ENCODE peak calls at places on chromosomes 5 and 9, in four cellular contexts. One of them, this sample, is unnamed.

GRCh38 chr5:122415030-122415429 is 103.0 kb downstream of the SNCAIP start:
- DNase-seq in A673: no peak
- DNase-seq in Panc1: no peak
- DNase-seq in transverse colon: no peak
- DNase-seq in this sample: no peak

GRCh38 chr5:17228833-17229291 is 11.4 kb downstream of the BASP1 start:
- DNase-seq in A673: no peak
- DNase-seq in Panc1: no peak
- DNase-seq in transverse colon: no peak
- DNase-seq in this sample: no peak

GRCh38 chr9:4048441-4048840 is 251.4 kb downstream of the GLIS3 start:
- DNase-seq in Panc1: no peak
- DNase-seq in transverse colon: no peak
- DNase-seq in A673: peak; percentile 27
- DNase-seq in this sample: peak; percentile 1

GRCh38 chr9:36450110-36450732 is 50.2 kb upstream of the RNF38 start:
- DNase-seq in A673: peak; percentile 79
- DNase-seq in transverse colon: no peak
- DNase-seq in Panc1: peak; percentile 20
- DNase-seq in this sample: no peak

GRCh38 chr9:106920701-106921283 is 57.8 kb downstream of the ZNF462 start:
- DNase-seq in Panc1: no peak
- DNase-seq in A673: no peak
- DNase-seq in transverse colon: peak; percentile 65
- DNase-seq in this sample: no peak

GRCh38 chr9:113223963-113224362 is 2.6 kb downstream of the SLC31A1 start:
- DNase-seq in Panc1: no peak
- DNase-seq in A673: no peak
- DNase-seq in transverse colon: no peak
- DNase-seq in this sample: no peak

GRCh38 chr9:129320575-129321311 is 142.7 kb upstream of the IER5L start:
- DNase-seq in transverse colon: peak; percentile 48
- DNase-seq in A673: peak; percentile 92
- DNase-seq in Panc1: no peak
- DNase-seq in this sample: peak; percentile 72

GRCh38 chr9:78294290-78295176 is 2.4 kb upstream of the PSAT1 start:
- DNase-seq in A673: no peak
- DNase-seq in transverse colon: no peak
- DNase-seq in Panc1: no peak
- DNase-seq in this sample: no peak

GRCh38 chr5:159286420-159287035 is 23.4 kb downstream of the UBLCP1 start:
- DNase-seq in Panc1: no peak
- DNase-seq in transverse colon: no peak
- DNase-seq in A673: peak; percentile 55
- DNase-seq in this sample: no peak

GRCh38 chr5:141565826-141566575 is 52.8 kb downstream of the DIAPH1 start:
- DNase-seq in Panc1: no peak
- DNase-seq in transverse colon: no peak
- DNase-seq in A673: no peak
- DNase-seq in this sample: no peak

GRCh38 chr5:9869616-9870288 is 239.6 kb upstream of the TAS2R1 start:
- DNase-seq in transverse colon: no peak
- DNase-seq in A673: no peak
- DNase-seq in Panc1: no peak
- DNase-seq in this sample: peak; percentile 90

GRCh38 chr9:254516-254915 is 39.9 kb downstream of the DOCK8 start:
- DNase-seq in A673: no peak
- DNase-seq in Panc1: no peak
- DNase-seq in transverse colon: no peak
- DNase-seq in this sample: no peak

DNA sequence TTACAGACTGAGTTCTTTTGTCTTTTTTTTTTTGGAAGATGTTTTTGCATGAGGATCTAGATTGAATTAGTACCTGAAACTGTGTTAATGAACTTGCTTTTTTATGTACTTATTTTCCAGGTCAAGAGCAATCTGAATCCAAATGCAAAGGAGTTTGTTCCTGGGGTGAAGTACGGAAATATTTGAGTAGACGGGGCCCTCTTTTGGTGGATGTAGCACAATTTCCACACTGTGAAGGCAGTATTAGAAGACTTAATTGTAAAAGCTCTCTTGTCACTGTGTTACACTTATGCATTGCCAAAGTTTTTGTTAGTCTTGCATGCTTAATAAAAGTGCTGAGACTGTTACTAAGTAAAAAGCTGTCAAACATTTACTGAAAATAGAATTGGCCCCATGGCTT is 14.5 kb downstream of the SLC23A1 start:
- DNase-seq in Panc1: no peak
- DNase-seq in transverse colon: no peak
- DNase-seq in A673: peak; percentile 39
- DNase-seq in this sample: no peak
- TF ChIP-seq CTCF in Panc1: no peak
- TF ChIP-seq CTCF in transverse colon: no peak
- TF ChIP-seq CTCF in A673: peak; percentile 36
- TF ChIP-seq CTCF in this sample: no peak

GRCh38 chr5:147448766-147449165 is 61.1 kb downstream of the DPYSL3 start:
- DNase-seq in transverse colon: no peak
- DNase-seq in Panc1: no peak
- DNase-seq in A673: no peak
- DNase-seq in this sample: no peak
- H3K4me3 ChIP-seq in transverse colon: no peak overlapping the region
- H3K4me3 ChIP-seq in Panc1: no peak overlapping the region
- H3K4me3 ChIP-seq in A673: no peak overlapping the region
- H3K4me3 ChIP-seq in this sample: no peak overlapping the region

DNA sequence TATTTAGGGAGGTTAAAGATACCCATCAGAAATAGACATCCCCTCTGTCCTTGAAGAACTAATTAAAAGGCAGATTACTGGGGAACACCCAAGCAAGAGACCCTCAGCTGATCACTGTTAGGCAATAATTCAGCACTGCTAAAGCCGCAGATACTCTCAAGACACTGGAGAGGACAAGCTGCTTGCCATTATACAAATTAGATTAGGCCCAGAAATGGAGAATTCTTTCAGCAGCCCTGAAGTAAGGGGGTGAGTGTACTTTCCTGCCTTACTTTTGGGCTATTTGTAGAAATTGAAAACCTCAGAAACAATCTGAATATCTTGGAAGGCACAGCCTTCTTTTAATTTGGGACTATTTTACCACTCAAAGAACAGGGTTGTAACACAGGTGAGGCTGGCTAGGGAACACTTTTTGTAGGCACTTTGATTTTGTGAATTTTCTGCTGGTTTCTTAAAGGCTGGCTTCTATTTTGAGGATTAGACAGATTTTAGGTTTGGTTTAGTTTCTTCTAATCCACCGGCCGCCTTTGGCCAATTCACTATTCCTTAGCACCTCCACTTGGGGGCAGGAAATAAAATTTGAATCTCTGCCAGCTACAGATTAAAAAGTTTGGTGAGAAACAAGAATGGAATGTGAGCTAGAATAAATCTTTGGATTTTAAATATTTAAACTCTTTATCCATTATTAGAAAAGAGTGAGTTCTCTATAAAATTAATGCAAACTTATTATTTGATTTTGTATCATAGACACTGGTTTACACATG is 106.0 kb downstream of the SMARCA2 start:
- DNase-seq in A673: peak; percentile 83
- DNase-seq in transverse colon: no peak
- DNase-seq in Panc1: no peak
- DNase-seq in this sample: no peak
- H3K36me3 ChIP-seq in A673: no peaks in the 10 kb centered on the region
- H3K36me3 ChIP-seq in transverse colon: no peaks in the 10 kb centered on the region
- H3K36me3 ChIP-seq in Panc1: no peaks in the 10 kb centered on the region
- H3K36me3 ChIP-seq in this sample: peaks cover 10% of the 10 kb centered on the region

DNA sequence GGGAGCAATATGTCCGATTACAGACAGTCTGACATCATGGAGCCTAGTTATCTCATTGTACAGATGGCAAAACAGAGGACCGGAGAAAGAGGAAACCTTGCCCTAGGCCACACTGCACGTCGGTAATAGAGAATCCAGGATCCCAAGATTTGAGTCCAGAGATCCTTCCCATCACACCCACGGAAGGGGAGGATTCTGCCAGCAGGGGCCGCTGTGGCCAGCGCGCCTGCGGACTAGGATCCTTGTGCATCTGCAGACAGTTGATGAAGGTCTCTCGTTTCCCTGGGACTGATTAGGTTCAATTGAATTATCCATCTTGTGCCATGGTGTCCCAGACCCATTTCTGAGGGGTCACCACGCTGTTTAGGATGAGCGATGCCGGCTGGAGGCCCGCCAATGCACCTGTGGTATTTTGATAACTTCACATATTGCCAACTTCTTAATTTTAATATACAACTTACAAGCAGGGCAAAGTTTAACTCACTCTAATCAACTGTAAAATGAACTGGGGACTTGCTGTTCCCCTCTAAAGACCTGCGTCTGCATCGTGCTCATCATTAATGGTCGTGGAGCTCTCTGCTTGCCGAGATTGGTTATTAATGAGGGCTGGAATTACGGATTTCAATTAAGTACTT is 592.7 kb upstream of the BRINP1 start:
- DNase-seq in Panc1: no peak
- DNase-seq in transverse colon: peak; percentile 33
- DNase-seq in A673: peak; percentile 38
- DNase-seq in this sample: no peak
- TF ChIP-seq CTCF in Panc1: peak; percentile 81
- TF ChIP-seq CTCF in transverse colon: peak; percentile 68
- TF ChIP-seq CTCF in A673: peak; percentile 74
- TF ChIP-seq CTCF in this sample: peak; percentile 60

GRCh38 chr9:122370303-122370702 is 521 bp upstream of the PTGS1 start:
- DNase-seq in Panc1: no peak
- DNase-seq in A673: no peak
- DNase-seq in transverse colon: peak; percentile 37
- DNase-seq in this sample: no peak
- H3K4me3 ChIP-seq in Panc1: no peak overlapping the region
- H3K4me3 ChIP-seq in A673: no peak overlapping the region
- H3K4me3 ChIP-seq in transverse colon: no peak overlapping the region
- H3K4me3 ChIP-seq in this sample: no peak overlapping the region

DNA sequence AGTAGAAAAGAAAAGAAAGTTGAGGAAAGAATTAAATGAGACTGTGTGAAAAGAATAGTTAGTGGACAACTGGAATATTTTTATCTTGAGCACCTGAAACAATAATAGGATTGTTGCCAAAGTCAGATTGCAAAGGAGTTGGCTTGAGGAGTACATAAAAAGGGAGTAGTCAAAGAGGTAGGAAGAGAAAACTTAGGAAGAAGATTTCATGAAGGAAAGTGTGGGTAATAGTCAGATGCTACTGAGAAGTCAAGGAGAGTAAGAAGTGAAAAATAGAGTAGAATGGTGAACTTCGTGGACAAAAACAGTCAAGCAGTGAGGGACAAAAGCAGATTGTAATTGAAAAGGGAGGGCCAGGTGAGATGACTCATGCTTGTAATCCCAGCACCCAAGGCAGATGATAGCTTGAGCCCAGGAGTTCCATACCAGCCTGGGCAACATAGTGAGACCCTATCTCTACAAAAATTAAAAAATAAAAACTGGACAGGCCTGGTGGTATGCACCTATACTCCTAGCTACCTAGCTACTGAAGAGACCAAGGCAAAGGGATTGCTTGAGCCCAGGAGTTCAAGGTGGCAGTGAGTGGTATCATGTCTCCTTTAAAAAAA is 178.9 kb downstream of the NIPBL start:
- DNase-seq in A673: no peak
- DNase-seq in Panc1: no peak
- DNase-seq in transverse colon: no peak
- DNase-seq in this sample: no peak
- H3K36me3 ChIP-seq in A673: peaks cover 62% of the 10 kb centered on the region
- H3K36me3 ChIP-seq in Panc1: peaks cover 15% of the 10 kb centered on the region
- H3K36me3 ChIP-seq in transverse colon: no peaks in the 10 kb centered on the region
- H3K36me3 ChIP-seq in this sample: peaks cover 2% of the 10 kb centered on the region

DNA sequence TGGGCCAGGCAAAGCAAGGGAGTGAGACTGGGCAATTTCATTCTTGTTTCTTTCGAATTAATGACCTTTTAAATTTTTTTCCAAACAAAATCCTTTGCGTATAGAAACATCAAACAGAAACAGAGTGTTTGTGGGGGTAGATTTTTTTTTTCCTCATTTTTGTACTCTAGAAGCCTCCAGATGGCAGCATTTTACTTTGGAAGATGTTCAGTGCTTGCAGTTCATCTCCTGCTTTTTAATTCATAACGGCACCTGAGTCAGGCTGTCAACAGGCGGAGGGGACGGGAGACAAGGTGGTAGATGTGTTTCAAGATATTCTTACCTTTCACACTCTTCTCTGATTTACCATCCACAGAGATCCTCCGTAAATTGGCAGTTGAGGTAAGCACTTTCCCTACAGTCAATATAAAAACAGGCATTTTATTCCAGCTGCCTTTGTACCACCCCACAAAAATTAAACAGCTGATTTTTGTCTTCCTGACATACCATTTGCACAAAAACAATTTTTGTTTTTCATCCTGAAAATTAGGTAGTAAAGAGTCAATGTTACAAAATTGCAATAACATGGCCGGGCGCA is 99.5 kb upstream of the FBXL17 start:
- DNase-seq in Panc1: peak; percentile 12
- DNase-seq in A673: peak; percentile 70
- DNase-seq in transverse colon: no peak
- DNase-seq in this sample: no peak
- TF ChIP-seq CTCF in Panc1: peak; percentile 59
- TF ChIP-seq CTCF in A673: peak; percentile 65
- TF ChIP-seq CTCF in transverse colon: peak; percentile 15
- TF ChIP-seq CTCF in this sample: peak; percentile 37

This sample was measured in BJ.